ENCODE peak calls at places on chromosomes 6 and 20, in five cellular contexts. C, S, X, V and Q are unnamed samples.

GRCh38 chr20:3162080-3162611 is 2.5 kb upstream of the FASTKD5 start:
- DNase-seq in X (no peak), S (no peak), V (no peak), C (no peak), Q (no peak)

GRCh38 chr6:98839788-98840361 is 5.5 kb downstream of the POU3F2 start:
- DNase-seq in C (no peak), S (no peak), X (peak), V (no peak), Q (no peak)

GRCh38 chr6:83474309-83474708 is 38.0 kb upstream of the PRSS35 start:
- DNase-seq in V (no peak), C (no peak), X (no peak), S (no peak), Q (no peak)

GRCh38 chr6:139540276-139540675 is 165.8 kb upstream of the CITED2 start:
- DNase-seq in X (no peak), C (peak), S (no peak), V (no peak), Q (no peak)

GRCh38 chr6:21664263-21665081 is 70.9 kb downstream of the SOX4 start:
- DNase-seq in X (peak), V (no peak), S (peak), C (peak), Q (no peak)

GRCh38 chr6:84018453-84019061 is 15.0 kb upstream of the MRAP2 start:
- DNase-seq in C (no peak), S (no peak), X (no peak), V (no peak), Q (no peak)

GRCh38 chr6:7106752-7107577 is 796 bp upstream of the RREB1 start:
- DNase-seq in S (no peak), X (no peak), V (peak), C (peak), Q (no peak)

GRCh38 chr6:118748311-118749062 is 97.1 kb upstream of the CEP85L start:
- DNase-seq in S (no peak), C (no peak), X (no peak), V (no peak), Q (no peak)

GRCh38 chr20:9945406-9945805 is 89.4 kb upstream of the ANKEF1 start:
- DNase-seq in C (no peak), X (no peak), S (no peak), V (no peak), Q (no peak)

GRCh38 chr6:121897337-121897760 is 461.9 kb downstream of the GJA1 start:
- DNase-seq in V (no peak), X (no peak), C (no peak), S (no peak), Q (no peak)

GRCh38 chr20:32908334-32909292 is 49.9 kb downstream of the EFCAB8 start:
- DNase-seq in V (no peak), C (no peak), S (no peak), X (no peak), Q (no peak)

GRCh38 chr6:107033136-107033535 is 5.1 kb downstream of the MTRES1 start:
- DNase-seq in S (no peak), X (no peak), C (no peak), V (no peak), Q (no peak)

GRCh38 chr6:6969761-6970223 is 138.0 kb upstream of the RREB1 start:
- DNase-seq in S (no peak), C (no peak), V (no peak), X (no peak), Q (no peak)

GRCh38 chr20:15658295-15658694 is 915.0 kb downstream of the KIF16B start:
- DNase-seq in S (no peak), C (no peak), V (no peak), X (no peak), Q (no peak)

GRCh38 chr20:35602851-35603495 is 12.7 kb upstream of the SPAG4 start:
- DNase-seq in S (no peak), C (no peak), X (no peak), V (no peak), Q (no peak)

GRCh38 chr20:35601990-35602389 is 13.6 kb upstream of the SPAG4 start:
- DNase-seq in V (no peak), C (no peak), X (no peak), S (no peak), Q (no peak)

GRCh38 chr20:35606127-35606526 is 9.5 kb upstream of the SPAG4 start:
- DNase-seq in V (no peak), C (no peak), S (no peak), X (no peak), Q (no peak)

GRCh38 chr20:35603695-35604443 is 11.8 kb upstream of the SPAG4 start:
- DNase-seq in C (no peak), S (no peak), X (no peak), V (no peak), Q (no peak)

DNA sequence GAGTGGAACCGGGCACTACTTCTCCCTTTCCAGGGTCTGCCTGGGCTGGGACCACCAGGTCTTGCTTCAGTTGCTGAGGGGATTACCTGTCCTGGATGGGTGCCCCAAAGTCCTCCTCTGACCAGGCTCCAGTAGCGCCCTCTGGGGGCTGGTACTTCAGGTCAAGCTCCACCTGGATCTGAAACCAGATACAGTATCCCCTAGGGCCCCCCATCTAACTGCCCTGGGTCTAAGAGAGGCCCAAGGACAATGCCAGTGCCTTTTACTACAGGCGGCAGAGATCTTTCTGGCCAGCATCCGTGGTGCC is 11.2 kb upstream of the SPAG4 start:
- DNase-seq in S (no peak), V (peak), C (no peak), X (peak), Q (no peak)
- TF ChIP-seq CTCF in S (no peak), V (peak), C (peak), X (peak), Q (peak)

GRCh38 chr6:134686071-134686470 is 263.8 kb downstream of the ALDH8A1 start:
- DNase-seq in V (no peak), X (no peak), S (no peak), C (no peak), Q (no peak)

GRCh38 chr6:134689177-134689576 is 260.7 kb downstream of the ALDH8A1 start:
- DNase-seq in X (peak), S (no peak), V (no peak), C (no peak), Q (no peak)

GRCh38 chr6:134692008-134692407 is 257.9 kb downstream of the ALDH8A1 start:
- DNase-seq in S (no peak), X (no peak), C (no peak), V (no peak), Q (no peak)

GRCh38 chr6:134691180-134691579 is 258.7 kb downstream of the ALDH8A1 start:
- DNase-seq in X (no peak), C (no peak), V (no peak), S (no peak), Q (no peak)

DNA sequence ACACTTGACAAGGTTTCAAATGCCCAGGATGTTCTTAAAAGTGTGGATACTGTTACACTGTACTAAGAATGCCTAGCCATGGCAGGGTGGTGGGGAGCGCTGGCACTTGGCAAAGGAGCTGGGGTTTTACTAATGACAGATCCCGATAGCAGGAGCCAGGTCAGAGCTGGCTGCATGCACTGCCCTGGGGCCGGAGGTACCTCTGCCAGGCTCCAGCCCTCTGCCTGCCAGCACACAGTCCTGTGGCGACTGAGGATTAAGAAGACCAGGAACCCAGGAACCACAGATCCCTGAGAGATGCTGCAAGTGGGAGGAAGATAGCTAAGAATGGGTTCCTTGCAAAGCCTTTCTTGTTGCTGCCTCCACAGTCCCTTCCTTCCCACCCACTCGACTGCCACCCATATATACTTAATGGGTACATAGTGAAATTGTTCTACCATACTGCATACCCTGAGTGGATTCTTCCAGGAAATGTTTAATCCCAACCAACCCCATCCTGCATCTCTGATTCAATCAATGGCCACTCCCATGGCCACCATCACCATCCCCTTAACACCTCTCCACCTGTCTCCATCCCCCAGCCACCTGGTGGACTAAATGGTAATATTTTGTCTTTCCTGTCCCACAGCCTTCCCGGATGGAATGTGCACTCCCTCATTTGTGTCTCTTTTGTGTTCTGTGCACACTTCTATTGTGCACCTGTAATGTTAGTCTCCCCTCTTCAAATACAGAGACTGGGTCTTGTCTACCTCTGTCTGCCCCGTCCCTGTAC is 260.0 kb downstream of the ALDH8A1 start:
- DNase-seq in S (no peak), V (no peak), C (no peak), X (no peak), Q (no peak)
- TF ChIP-seq CTCF in S (no peak), V (no peak), C (no peak), X (no peak), Q (peak)

DNA sequence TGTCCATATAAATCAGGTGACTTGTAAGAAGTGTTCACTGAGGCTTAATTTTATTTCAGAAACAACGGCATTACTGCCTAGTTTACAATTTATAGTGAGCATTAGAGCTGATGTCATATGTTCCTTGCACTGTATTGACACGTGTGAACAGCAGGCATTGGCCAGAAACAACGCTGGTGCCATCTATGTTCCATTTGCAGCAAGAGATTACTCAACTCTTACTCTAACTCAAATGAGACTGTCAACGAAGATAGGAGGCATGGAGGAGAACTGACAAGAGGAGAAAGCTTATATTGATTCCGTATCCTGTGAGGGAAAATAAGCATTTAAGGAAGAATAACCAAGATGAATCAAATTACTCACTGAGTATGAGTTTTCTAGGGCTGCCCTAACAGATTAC is 48.4 kb downstream of the MTFR2 start:
- DNase-seq in X (no peak), S (no peak), C (no peak), V (no peak), Q (no peak)
- TF ChIP-seq CTCF in X (no peak), S (no peak), C (no peak), V (no peak), Q (no peak)

GRCh38 chr20:1298888-1299511 is 29.9 kb downstream of the SDCBP2 start:
- DNase-seq in S (no peak), V (no peak), X (no peak), C (no peak), Q (no peak)

GRCh38 chr20:1296922-1297321 is 30.8 kb downstream of the SNPH start:
- DNase-seq in V (no peak), X (no peak), S (no peak), C (no peak), Q (no peak)

GRCh38 chr20:1296117-1296610 is 30.1 kb downstream of the SNPH start:
- DNase-seq in V (no peak), X (no peak), S (no peak), C (no peak), Q (no peak)

GRCh38 chr20:1298166-1298565 is 30.8 kb downstream of the SDCBP2 start:
- DNase-seq in V (no peak), S (no peak), C (no peak), X (no peak), Q (no peak)

DNA sequence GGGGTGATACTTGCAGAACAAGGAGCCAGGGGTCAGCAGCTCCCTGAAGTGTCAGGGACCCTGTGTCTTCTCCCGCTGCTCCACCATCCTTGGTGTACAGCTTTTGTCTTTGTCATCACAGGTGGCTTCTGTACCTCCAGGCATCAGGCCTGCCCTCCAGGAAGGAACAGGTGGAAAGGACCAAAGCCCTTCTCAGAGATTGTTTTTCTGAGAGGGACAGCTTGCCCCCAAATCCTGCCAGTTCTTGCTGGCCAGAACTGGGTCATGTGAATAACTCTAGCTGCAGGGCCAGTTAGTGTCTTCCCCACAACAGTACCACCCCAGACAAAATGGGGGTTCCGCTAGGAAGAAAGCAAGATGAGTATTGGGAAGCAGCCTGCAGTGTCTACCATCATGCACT is 31.4 kb downstream of the SNPH start:
- DNase-seq in C (no peak), V (no peak), X (no peak), S (no peak), Q (no peak)
- TF ChIP-seq CTCF in C (no peak), V (no peak), X (no peak), S (no peak), Q (no peak)

GRCh38 chr6:160160450-160160849 is 38.8 kb downstream of the SLC22A1 start:
- DNase-seq in C (no peak), X (no peak), V (no peak), S (no peak), Q (no peak)
- TF ChIP-seq CTCF in C (no peak), X (no peak), V (no peak), S (no peak), Q (no peak)

GRCh38 chr6:25727028-25727427 is 27.5 kb upstream of the SLC17A4 start:
- DNase-seq in C (no peak), X (no peak), V (no peak), S (no peak), Q (no peak)

GRCh38 chr6:25732468-25733198 is 21.9 kb upstream of the SLC17A4 start:
- DNase-seq in V (no peak), S (no peak), X (no peak), C (no peak), Q (no peak)
- TF ChIP-seq CTCF in V (no peak), S (no peak), X (no peak), C (no peak), Q (no peak)

GRCh38 chr20:59744756-59745155 is 140.4 kb downstream of the PHACTR3 start:
- DNase-seq in C (no peak), V (no peak), X (no peak), S (no peak), Q (no peak)

GRCh38 chr20:59742351-59743095 is 138.2 kb downstream of the PHACTR3 start:
- DNase-seq in C (no peak), S (no peak), V (no peak), X (no peak), Q (no peak)

GRCh38 chr20:59743308-59743707 is 139.0 kb downstream of the PHACTR3 start:
- DNase-seq in V (no peak), S (no peak), X (no peak), C (no peak), Q (no peak)

GRCh38 chr20:59745201-59745600 is 140.9 kb downstream of the PHACTR3 start:
- DNase-seq in V (no peak), S (no peak), X (no peak), C (no peak), Q (no peak)

DNA sequence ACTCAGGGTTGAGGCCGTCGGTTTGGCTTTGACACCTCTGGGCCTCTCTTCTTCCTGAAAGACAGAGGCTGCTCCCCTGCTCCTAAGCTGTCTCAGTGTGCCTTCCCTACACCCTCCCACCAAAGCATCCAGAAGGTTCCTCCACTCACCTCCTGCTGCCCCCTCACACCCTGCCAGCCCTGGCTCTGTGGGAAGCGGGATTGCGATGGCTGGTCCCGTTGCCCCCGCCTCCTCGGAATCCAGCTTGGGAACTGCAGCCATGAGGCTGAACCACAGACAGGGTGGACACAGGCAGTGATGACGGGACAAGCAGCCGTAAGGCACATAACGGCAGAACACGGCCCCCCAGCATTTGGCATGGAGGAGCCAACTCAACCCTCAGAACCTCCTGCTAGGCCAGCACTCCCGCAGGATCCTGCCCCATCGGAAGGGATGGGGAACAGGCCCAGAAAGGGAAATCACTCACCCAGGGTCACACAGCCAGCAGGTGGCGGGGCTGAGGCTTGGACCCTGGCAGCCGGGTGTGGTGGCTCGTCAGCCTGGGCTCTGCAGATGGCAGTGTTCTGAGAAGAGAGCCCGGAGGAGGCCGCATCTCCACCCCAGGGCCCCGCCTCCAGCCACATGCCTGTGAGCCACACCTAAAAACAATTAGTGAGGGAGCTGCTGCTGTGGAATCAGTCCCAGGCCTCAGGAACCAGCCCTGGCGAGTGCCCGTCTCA is 139.6 kb downstream of the PHACTR3 start:
- DNase-seq in S (no peak), X (no peak), V (peak), C (no peak), Q (no peak)
- TF ChIP-seq CTCF in S (no peak), X (no peak), V (peak), C (no peak), Q (peak)

DNA sequence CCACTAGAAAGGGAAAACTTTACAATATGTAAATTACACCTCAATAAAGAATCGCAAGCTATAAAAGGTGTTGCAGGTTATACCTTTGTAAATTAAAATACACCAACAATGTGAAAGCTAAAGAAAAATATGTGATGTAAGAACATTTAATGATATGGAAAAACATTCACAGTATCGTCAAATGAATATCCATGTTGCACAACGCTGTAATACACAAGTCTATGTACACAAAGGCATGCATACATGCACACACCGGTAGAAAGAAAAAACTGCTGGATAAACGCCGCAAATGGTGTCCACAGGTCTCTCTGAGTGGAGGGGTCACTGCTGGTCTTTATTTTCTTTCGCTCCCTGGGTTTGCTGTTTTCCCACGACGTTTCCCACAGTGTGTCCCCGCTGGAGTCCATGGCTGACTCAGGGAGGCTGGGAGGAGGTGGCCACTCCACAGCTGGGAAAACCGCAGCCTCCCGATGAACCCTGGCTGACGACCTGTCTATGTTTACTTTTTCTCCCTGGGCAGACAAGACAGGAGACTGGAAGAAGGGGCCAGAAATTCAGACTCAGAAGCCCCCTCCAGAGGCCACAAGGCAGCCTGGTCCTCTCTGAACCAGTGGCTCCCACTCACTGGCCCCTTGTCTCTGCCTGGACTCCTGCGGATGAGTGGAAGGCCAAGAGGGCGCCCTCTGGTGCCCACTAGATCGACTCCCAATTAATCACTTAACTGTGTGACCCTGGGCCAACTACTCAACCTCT is 13.0 kb upstream of the BPI start:
- DNase-seq in X (no peak), S (no peak), V (no peak), C (no peak), Q (no peak)
- TF ChIP-seq CTCF in X (peak), S (no peak), V (peak), C (peak), Q (peak)